ENCODE peak calls at places on chromosomes 6 and 20, in six cellular contexts. Y, H, Q, B, R and U are unnamed samples.

GRCh38 chr20:62618622-62619529 is 23.4 kb upstream of the SLCO4A1 start:
- DNase-seq in Y (no peak), H (no peak), Q (no peak), B (no peak), R (no peak), U (peak)

GRCh38 chr6:30238178-30238795 is 25.1 kb upstream of the TRIM26 start:
- DNase-seq in Y (no peak), H (no peak), Q (no peak), B (no peak), R (peak), U (no peak)

GRCh38 chr20:43941476-43942212 is 27.0 kb downstream of the TOX2 start:
- DNase-seq in Y (no peak), H (no peak), Q (no peak), B (no peak), R (no peak), U (no peak)

GRCh38 chr6:109316909-109317308 is 65.4 kb downstream of the CD164 start:
- DNase-seq in Y (no peak), H (no peak), Q (no peak), B (no peak), R (no peak), U (no peak)

GRCh38 chr20:24032412-24032898 is 43.9 kb upstream of the GGTLC1 start:
- DNase-seq in Y (no peak), H (no peak), Q (no peak), B (no peak), R (no peak), U (no peak)

GRCh38 chr6:68876792-68877493 is 241.9 kb downstream of the ADGRB3 start:
- DNase-seq in Y (no peak), H (no peak), Q (peak), B (no peak), R (peak), U (peak)

GRCh38 chr6:125512621-125513020 is 210.9 kb upstream of the HDDC2 start:
- DNase-seq in Y (no peak), H (no peak), Q (no peak), B (no peak), R (peak), U (peak)

GRCh38 chr6:158376650-158377081 is 64.4 kb downstream of the TULP4 start:
- DNase-seq in Y (no peak), H (no peak), Q (peak), B (peak), R (no peak), U (peak)

GRCh38 chr20:16106191-16106849 is 466.9 kb downstream of the KIF16B start:
- DNase-seq in Y (no peak), H (no peak), Q (no peak), B (no peak), R (peak), U (no peak)

GRCh38 chr20:2692036-2692885 is at the start of gene EBF4:
- DNase-seq in Y (peak), H (peak), Q (peak), B (peak), R (no peak), U (peak)

GRCh38 chr20:53734006-53734688 is 140.5 kb upstream of the ZNF217 start:
- DNase-seq in Y (no peak), H (no peak), Q (no peak), B (no peak), R (no peak), U (no peak)

GRCh38 chr6:110447761-110448160 is 28.7 kb downstream of the SLC22A16 start:
- DNase-seq in Y (no peak), H (no peak), Q (no peak), B (no peak), R (no peak), U (no peak)

GRCh38 chr20:18079756-18080353 is 22.1 kb upstream of the OVOL2 start:
- DNase-seq in Y (no peak), H (no peak), Q (no peak), B (no peak), R (no peak), U (no peak)

GRCh38 chr20:16612708-16613107 is 39.5 kb upstream of the KIF16B start:
- DNase-seq in Y (no peak), H (no peak), Q (no peak), B (no peak), R (no peak), U (peak)

GRCh38 chr6:20312581-20312980 is 89.1 kb upstream of the E2F3 start:
- DNase-seq in Y (no peak), H (no peak), Q (no peak), B (peak), R (no peak), U (no peak)

GRCh38 chr20:32190608-32191415 is 16.7 kb downstream of the PLAGL2 start:
- DNase-seq in Y (no peak), H (no peak), Q (no peak), B (no peak), R (no peak), U (peak)

GRCh38 chr6:113920663-113921267 is 50.2 kb downstream of the HDAC2 start:
- DNase-seq in Y (no peak), H (no peak), Q (no peak), B (no peak), R (peak), U (no peak)

GRCh38 chr6:106026748-106027147 is 59.4 kb upstream of the PRDM1 start:
- DNase-seq in Y (no peak), H (no peak), Q (no peak), B (no peak), R (no peak), U (no peak)

GRCh38 chr20:25750220-25750764 is 53.6 kb upstream of the ZNF337 start:
- DNase-seq in Y (no peak), H (no peak), Q (no peak), B (no peak), R (no peak), U (no peak)

GRCh38 chr20:50313827-50314226 is 123.2 kb downstream of the CEBPB start:
- DNase-seq in Y (no peak), H (no peak), Q (no peak), B (no peak), R (no peak), U (no peak)

GRCh38 chr6:6915813-6916547 is 191.8 kb upstream of the RREB1 start:
- DNase-seq in Y (no peak), H (no peak), Q (peak), B (no peak), R (no peak), U (no peak)

GRCh38 chr6:4280721-4281120 is 145.3 kb upstream of the ECI2 start:
- DNase-seq in Y (no peak), H (no peak), Q (peak), B (peak), R (no peak), U (no peak)

GRCh38 chr6:32188381-32189081 is 1.5 kb downstream of the PBX2 start:
- DNase-seq in Y (no peak), H (no peak), Q (no peak), B (no peak), R (no peak), U (peak)

GRCh38 chr20:1945134-1945618 is 48.7 kb downstream of the PDYN start:
- DNase-seq in Y (no peak), H (no peak), Q (no peak), B (peak), R (no peak), U (no peak)

GRCh38 chr6:5115168-5115567 is 30.0 kb downstream of the PPP1R3G start:
- DNase-seq in Y (no peak), H (no peak), Q (peak), B (no peak), R (peak), U (no peak)

GRCh38 chr20:32012159-32012682 is 2.0 kb downstream of the CCM2L start:
- DNase-seq in Y (no peak), H (no peak), Q (no peak), B (no peak), R (no peak), U (no peak)

GRCh38 chr6:27205375-27206278 is 41.9 kb upstream of the PRSS16 start:
- DNase-seq in Y (no peak), H (peak), Q (peak), B (no peak), R (no peak), U (no peak)